ENCODE peak calls at places on chromosomes 6 and 20, in ten cellular contexts. X, F, E, Y, L, O, B, S, R and Q are unnamed samples.

GRCh38 chr6:133377219-133377618 is 136.1 kb downstream of the EYA4 start:
- DNase-seq in Y (no peak), B (no peak), X (no peak), F (no peak), R (no peak), O (no peak), S (no peak), L (no peak), E (no peak), Q (no peak)

GRCh38 chr20:63568986-63569949 is 4.8 kb downstream of the HELZ2 start:
- DNase-seq in B (no peak), E (no peak), F (peak; percentile 76), O (no peak), Y (no peak), L (no peak), R (no peak), S (peak; percentile 44), X (no peak), Q (no peak)

GRCh38 chr20:50561379-50562078 is 51.3 kb downstream of the PTPN1 start:
- DNase-seq in Y (peak; percentile 98), B (peak; percentile 94), F (no peak), E (no peak), X (peak; percentile 27), L (no peak), R (peak; percentile 92), O (peak; percentile 99), S (no peak), Q (peak; percentile 89)

GRCh38 chr6:166776571-166776970 is 149.5 kb upstream of the RPS6KA2 start:
- DNase-seq in L (no peak), Y (no peak), B (no peak), X (no peak), E (no peak), O (no peak), F (no peak), R (no peak), S (no peak), Q (no peak)

GRCh38 chr6:2632368-2632767 is 118.4 kb downstream of the MYLK4 start:
- DNase-seq in L (no peak), R (no peak), X (no peak), Y (no peak), E (no peak), S (no peak), O (peak; percentile 80), F (no peak), B (no peak), Q (no peak)

GRCh38 chr6:166977626-166978550 is 21.3 kb upstream of the CEP43 start:
- DNase-seq in B (peak; percentile 56), X (no peak), S (no peak), E (no peak), R (no peak), O (no peak), Y (no peak), F (no peak), L (no peak), Q (no peak)

GRCh38 chr20:10524643-10525042 is 89.5 kb downstream of the SLX4IP start:
- DNase-seq in X (no peak), B (peak; percentile 50), Y (peak; percentile 55), O (peak; percentile 70), L (no peak), R (no peak), S (peak; percentile 46), F (peak; percentile 43), E (no peak), Q (no peak)

GRCh38 chr6:85186546-85187170 is 263.2 kb upstream of the NT5E start:
- DNase-seq in F (no peak), O (no peak), Y (no peak), B (peak; percentile 69), L (no peak), E (no peak), R (no peak), X (no peak), S (no peak), Q (no peak)

GRCh38 chr6:10411131-10411914 is 3.6 kb downstream of the TFAP2A start:
- DNase-seq in L (no peak), R (no peak), O (no peak), B (no peak), X (no peak), Y (no peak), F (no peak), E (peak; percentile 56), S (no peak), Q (peak; percentile 28)

GRCh38 chr6:144334150-144334708 is 49.1 kb downstream of the UTRN start:
- DNase-seq in O (no peak), F (no peak), L (no peak), S (no peak), X (peak; percentile 59), E (no peak), B (no peak), Y (no peak), R (no peak), Q (no peak)

GRCh38 chr20:33568378-33569289 is 78.7 kb downstream of the CBFA2T2 start:
- DNase-seq in Y (no peak), F (peak; percentile 96), E (peak; percentile 85), R (no peak), B (no peak), O (no peak), L (peak; percentile 14), X (no peak), S (peak; percentile 99), Q (no peak)

GRCh38 chr20:36821964-36822437 is 48.4 kb upstream of the DSN1 start:
- DNase-seq in L (peak; percentile 18), E (no peak), F (no peak), X (no peak), Y (no peak), S (no peak), O (no peak), R (no peak), B (no peak), Q (no peak)

GRCh38 chr6:12861603-12862002 is 145.0 kb downstream of the PHACTR1 start:
- DNase-seq in S (no peak), Y (no peak), R (no peak), X (no peak), L (no peak), F (no peak), E (no peak), B (no peak), O (no peak), Q (no peak)

GRCh38 chr6:164346631-164347030 is 932.1 kb downstream of the QKI start:
- DNase-seq in B (no peak), O (no peak), S (peak; percentile 21), F (no peak), Y (no peak), X (no peak), E (no peak), R (no peak), L (no peak), Q (no peak)

GRCh38 chr6:159004592-159004991 is 4.6 kb upstream of the RSPH3 start:
- DNase-seq in B (no peak), S (no peak), O (no peak), Y (no peak), X (no peak), F (no peak), L (no peak), R (no peak), E (no peak), Q (no peak)

GRCh38 chr6:47241742-47242482 is 67.8 kb downstream of the TNFRSF21 start:
- DNase-seq in Y (no peak), L (no peak), R (no peak), O (no peak), X (no peak), B (peak; percentile 51), E (no peak), S (no peak), F (no peak), Q (no peak)

GRCh38 chr6:18323935-18324707 is 59.8 kb upstream of the DEK start:
- DNase-seq in F (peak; percentile 14), Y (peak; percentile 62), E (no peak), S (peak; percentile 63), O (peak; percentile 35), X (no peak), L (no peak), R (peak; percentile 75), B (peak; percentile 68), Q (peak; percentile 70)

GRCh38 chr20:48722737-48723191 is 105.0 kb downstream of the PREX1 start:
- DNase-seq in F (peak; percentile 54), Y (no peak), S (peak; percentile 57), E (no peak), O (peak; percentile 50), B (peak; percentile 62), X (peak; percentile 15), L (no peak), R (peak; percentile 38), Q (no peak)

GRCh38 chr20:51628533-51629398 is 86.2 kb upstream of the NFATC2 start:
- DNase-seq in F (no peak), S (no peak), B (peak; percentile 86), E (no peak), Y (no peak), X (no peak), L (no peak), O (peak; percentile 91), R (no peak), Q (no peak)

GRCh38 chr6:52981215-52981910 is 13.7 kb downstream of the GSTA4 start:
- DNase-seq in X (no peak), L (no peak), E (no peak), Y (no peak), O (no peak), F (no peak), B (no peak), S (no peak), R (no peak), Q (no peak)